ENCODE peak calls at places on chromosomes 6 and 20, in four cellular contexts. K is A549, I is K562, U is HepG2. J is an unnamed sample.

GRCh38 chr20:24164360-24164759 is 175.8 kb upstream of the GGTLC1 start:
- DNase-seq in K (peak), I (peak), U (peak), J (peak)

GRCh38 chr20:50560867-50561266 is 50.7 kb downstream of the PTPN1 start:
- DNase-seq in I (no peak), K (no peak), U (no peak), J (no peak)

GRCh38 chr6:114342826-114343781 is at the start of gene HS3ST5:
- DNase-seq in K (peak), I (no peak), U (peak), J (peak)

GRCh38 chr20:46111836-46112212 is 6.3 kb upstream of the CD40 start:
- DNase-seq in U (no peak), I (no peak), K (no peak), J (no peak)

GRCh38 chr20:37344506-37345338 is 1.2 kb upstream of the SRC start:
- DNase-seq in K (peak), I (no peak), U (peak), J (no peak)

GRCh38 chr6:169891846-169892245 is 140.4 kb downstream of the ERMARD start:
- DNase-seq in K (no peak), U (no peak), I (no peak), J (no peak)

GRCh38 chr6:35287671-35288396 is 9.8 kb upstream of the DEF6 start:
- DNase-seq in U (no peak), I (no peak), K (no peak), J (no peak)

GRCh38 chr6:53734473-53735299 is 60.1 kb upstream of the LRRC1 start:
- DNase-seq in I (no peak), U (peak), K (peak), J (peak)

GRCh38 chr6:153511896-153512496 is 380.9 kb upstream of the RGS17 start:
- DNase-seq in U (peak), I (peak), K (peak), J (no peak)

GRCh38 chr20:57117296-57117695 is 149.1 kb downstream of the BMP7 start:
- DNase-seq in U (no peak), I (no peak), K (no peak), J (no peak)

GRCh38 chr6:161186173-161186769 is 87.6 kb downstream of the AGPAT4 start:
- DNase-seq in K (peak), U (no peak), I (no peak), J (no peak)

GRCh38 chr20:49290608-49291191 is 12.8 kb upstream of the ZNFX1 start:
- DNase-seq in K (no peak), U (no peak), I (no peak), J (no peak)

GRCh38 chr6:64000873-64001497 is 365.4 kb downstream of the PHF3 start:
- DNase-seq in K (no peak), I (no peak), U (no peak), J (no peak)

GRCh38 chr20:20531283-20531682 is 163.4 kb downstream of the INSM1 start:
- DNase-seq in U (no peak), K (no peak), I (no peak), J (no peak)

GRCh38 chr6:1636971-1637871 is 27.5 kb downstream of the FOXC1 start:
- DNase-seq in I (no peak), K (no peak), U (no peak), J (no peak)

GRCh38 chr20:52035977-52036376 is 155.6 kb downstream of the ZFP64 start:
- DNase-seq in U (no peak), K (no peak), I (no peak), J (no peak)

GRCh38 chr20:62103508-62104233 is 18.6 kb upstream of the LSM14B start:
- DNase-seq in K (no peak), U (no peak), I (no peak), J (no peak)

GRCh38 chr6:77092971-77093370 is 370.3 kb downstream of the HTR1B start:
- DNase-seq in U (no peak), I (no peak), K (no peak), J (no peak)

GRCh38 chr20:40797425-40797824 is 108.4 kb upstream of the MAFB start:
- DNase-seq in I (no peak), K (peak), U (peak), J (no peak)

GRCh38 chr6:33410711-33411631 is at the start of gene PHF1:
- DNase-seq in K (peak), I (peak), U (no peak), J (peak)

GRCh38 chr6:44292661-44293365 is 20.3 kb downstream of the AARS2 start:
- DNase-seq in I (no peak), U (no peak), K (no peak), J (no peak)

GRCh38 chr6:31621320-31621939 is 915 bp downstream of the PRRC2A start:
- DNase-seq in K (no peak), I (no peak), U (no peak), J (no peak)

GRCh38 chr20:36491901-36492617 is 49.3 kb upstream of the MYL9 start:
- DNase-seq in I (no peak), U (no peak), K (no peak), J (no peak)

GRCh38 chr6:129981598-129981997 is 36.8 kb upstream of the L3MBTL3 start:
- DNase-seq in U (no peak), K (no peak), I (no peak), J (no peak)

GRCh38 chr6:52124126-52125121 is 37.0 kb upstream of the PKHD1 start:
- DNase-seq in I (no peak), K (no peak), U (peak), J (no peak)
- TF ChIP-seq HMGXB4 in I (no peak), K (no peak), U (no peak), J (no peak)

DNA sequence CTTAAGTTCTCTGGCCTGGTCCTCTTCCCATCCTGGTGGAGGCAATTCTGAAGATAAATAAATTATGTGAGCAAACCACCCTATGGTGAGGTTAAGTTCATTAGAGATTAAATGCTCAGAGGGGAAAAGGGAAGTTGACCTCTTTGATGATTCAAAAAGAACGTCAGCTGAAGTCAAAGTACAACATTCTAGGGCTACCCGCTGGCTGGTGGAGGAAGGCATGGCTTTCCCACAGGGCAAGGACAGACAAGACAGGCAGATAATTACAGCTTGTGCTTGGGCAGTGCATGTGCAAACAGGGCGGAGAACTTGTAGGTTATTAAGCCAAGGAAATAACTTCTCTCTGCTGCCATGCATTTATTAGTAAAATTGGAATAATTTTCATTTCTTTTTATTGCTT is 91.0 kb upstream of the SLC24A3 start:
- DNase-seq in K (no peak), I (no peak), U (no peak), J (no peak)
- TF ChIP-seq HMGXB4 in K (no peak), I (no peak), U (no peak), J (no peak)

GRCh38 chr6:112225691-112226090 is 28.7 kb downstream of the LAMA4 start:
- DNase-seq in K (no peak), U (no peak), I (no peak), J (no peak)

GRCh38 chr6:112227992-112228391 is 26.4 kb downstream of the LAMA4 start:
- DNase-seq in U (no peak), I (no peak), K (no peak), J (no peak)

GRCh38 chr6:112224088-112224487 is 30.3 kb downstream of the LAMA4 start:
- DNase-seq in K (no peak), U (no peak), I (no peak), J (no peak)

GRCh38 chr6:112228480-112229332 is 25.7 kb downstream of the LAMA4 start:
- DNase-seq in U (no peak), K (no peak), I (no peak), J (no peak)

DNA sequence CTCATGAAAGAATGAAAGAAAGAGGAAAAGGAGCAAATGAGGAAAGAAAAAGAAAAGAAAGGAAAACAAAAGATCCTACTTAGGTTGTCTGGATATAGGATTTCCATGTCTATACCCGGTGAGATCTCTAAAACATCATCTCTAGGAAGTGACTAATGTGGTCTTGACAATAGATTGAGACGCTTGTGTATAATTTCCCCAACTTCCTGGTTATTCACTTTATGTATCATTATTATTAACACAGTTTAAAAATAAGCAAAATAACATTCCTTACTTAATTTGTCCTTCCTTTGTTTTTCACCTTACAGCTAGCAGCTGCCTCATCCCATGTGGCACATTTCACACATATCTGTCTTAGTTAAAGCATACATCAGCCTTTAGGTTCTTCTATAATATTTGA is 27.0 kb downstream of the LAMA4 start:
- DNase-seq in K (no peak), I (no peak), U (no peak), J (no peak)
- TF ChIP-seq HMGXB4 in K (no peak), I (no peak), U (no peak), J (no peak)

GRCh38 chr6:14447240-14447639 is 329.7 kb downstream of the CD83 start:
- DNase-seq in U (no peak), K (no peak), I (no peak), J (no peak)

GRCh38 chr6:14452567-14453527 is 335.3 kb downstream of the CD83 start:
- DNase-seq in I (peak), U (no peak), K (no peak), J (no peak)

GRCh38 chr6:14448246-14448645 is 330.7 kb downstream of the CD83 start:
- DNase-seq in I (no peak), U (no peak), K (no peak), J (no peak)

GRCh38 chr6:14451594-14452374 is 334.2 kb downstream of the CD83 start:
- DNase-seq in K (no peak), U (no peak), I (no peak), J (no peak)

GRCh38 chr6:14450133-14451040 is 332.8 kb downstream of the CD83 start:
- DNase-seq in I (no peak), U (no peak), K (no peak), J (no peak)
- TF ChIP-seq HMGXB4 in I (no peak), U (no peak), K (no peak), J (no peak)

GRCh38 chr20:63873477-63873971 is 8.5 kb downstream of the TPD52L2 start:
- DNase-seq in U (no peak), I (no peak), K (no peak), J (no peak)
- TF ChIP-seq HMGXB4 in U (no peak), I (no peak), K (no peak), J (no peak)

DNA sequence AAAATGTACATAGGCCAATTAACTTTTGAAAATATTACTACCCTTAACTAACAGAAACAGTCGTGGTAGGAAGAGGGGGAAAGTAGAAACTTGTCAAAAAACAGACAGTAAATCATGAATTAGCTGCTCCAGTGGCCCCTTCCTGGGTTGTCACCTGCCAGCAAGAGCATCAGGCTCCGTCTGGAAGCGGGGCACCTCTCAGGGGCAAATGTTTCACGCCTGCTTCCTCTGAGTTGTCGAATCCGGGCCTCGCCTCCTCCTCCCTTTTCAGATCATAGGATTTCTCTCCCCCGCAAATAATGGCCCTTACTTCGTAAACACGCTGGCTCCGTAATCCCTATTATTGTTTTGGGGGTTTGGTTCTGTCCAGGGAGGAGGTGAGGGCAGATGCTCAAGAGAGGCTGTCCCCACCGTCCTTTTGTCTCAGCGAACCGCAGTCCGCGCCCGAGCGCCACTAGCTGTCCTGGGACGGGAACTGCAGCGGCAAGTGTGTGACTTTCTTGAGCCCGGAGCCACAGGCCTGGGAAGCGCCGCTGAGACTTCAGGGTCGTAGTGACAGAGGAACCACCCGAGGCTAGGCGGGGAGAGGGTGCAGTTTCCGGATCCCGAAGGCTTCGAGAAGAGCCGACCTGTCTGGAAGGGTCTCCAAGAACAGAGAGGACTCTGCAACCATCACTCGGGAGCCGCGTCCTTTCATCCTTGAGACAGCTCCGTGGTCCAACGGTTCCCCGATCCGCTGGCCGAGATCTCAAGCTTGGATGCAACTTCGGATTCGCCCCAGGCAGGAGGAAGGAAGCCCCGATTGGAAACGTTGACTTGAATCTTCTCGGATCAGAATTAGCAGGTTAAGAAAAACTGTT is 214.5 kb upstream of the ZNF184 start:
- DNase-seq in I (peak), U (peak), K (no peak), J (peak)
- TF ChIP-seq HMGXB4 in I (peak), U (peak), K (no peak), J (peak)

J was measured in WTC11.